ENCODE peak calls at places on chromosomes 1 and 21, in six cellular contexts. L, R, S, Z, B and V are unnamed samples. For H3K79me1, the result is how much of the 10 kb centered on the place peaks cover.

GRCh38 chr1:220825819-220826551 is 39.3 kb downstream of the MTARC1 start:
- DNase-seq in R (no peak), B (no peak), Z (no peak), S (peak), L (no peak), V (no peak)

GRCh38 chr1:6392081-6392879 is 1.3 kb downstream of the ACOT7 start:
- DNase-seq in Z (no peak), R (no peak), S (no peak), L (no peak), B (no peak), V (no peak)

GRCh38 chr1:16975838-16976237 is 4.6 kb downstream of the MFAP2 start:
- DNase-seq in S (no peak), Z (no peak), L (no peak), R (no peak), B (no peak), V (no peak)

GRCh38 chr1:231550448-231550781 is 21.9 kb downstream of the TSNAX start:
- DNase-seq in R (no peak), S (peak), Z (no peak), B (peak), L (no peak), V (no peak)

GRCh38 chr1:59409525-59409924 is 112.6 kb downstream of the FGGY start:
- DNase-seq in L (no peak), R (no peak), Z (no peak), S (no peak), B (no peak), V (no peak)

GRCh38 chr1:91792393-91793032 is 93.4 kb downstream of the TGFBR3 start:
- DNase-seq in B (no peak), R (no peak), Z (no peak), S (peak), L (no peak), V (peak)

GRCh38 chr1:8447616-8448150 is 129.8 kb downstream of the SLC45A1 start:
- DNase-seq in R (no peak), L (no peak), Z (no peak), B (no peak), S (no peak), V (peak)

GRCh38 chr21:15061284-15061683 is 3.5 kb downstream of the NRIP1 start:
- DNase-seq in L (no peak), B (no peak), S (no peak), R (no peak), Z (no peak), V (no peak)

GRCh38 chr1:116712510-116712909 is 41.7 kb upstream of the CD2 start:
- DNase-seq in Z (no peak), L (no peak), R (no peak), B (peak), S (no peak), V (no peak)

GRCh38 chr1:162846256-162847212 is 14.4 kb downstream of the CCDC190 start:
- DNase-seq in S (peak), L (peak), B (no peak), Z (no peak), R (no peak), V (peak)

GRCh38 chr1:33060579-33061083 is 20.3 kb upstream of the AZIN2 start:
- DNase-seq in L (peak), R (no peak), S (peak), Z (no peak), B (no peak), V (peak)

GRCh38 chr1:88490676-88491075 is 193.4 kb upstream of the PKN2 start:
- DNase-seq in B (no peak), Z (no peak), L (no peak), S (no peak), R (no peak), V (no peak)

GRCh38 chr1:6782151-6782550 is 3.1 kb upstream of the CAMTA1 start:
- DNase-seq in R (no peak), B (no peak), Z (no peak), S (no peak), L (no peak), V (no peak)

GRCh38 chr1:68542586-68542985 is 45.7 kb upstream of the DEPDC1 start:
- DNase-seq in R (no peak), B (no peak), L (no peak), Z (no peak), S (peak), V (no peak)

GRCh38 chr1:33093004-33093403 is 12.1 kb downstream of the AZIN2 start:
- DNase-seq in Z (no peak), S (no peak), B (peak), L (no peak), R (no peak), V (no peak)

GRCh38 chr1:113036639-113037321 is 36.2 kb upstream of the LRIG2 start:
- DNase-seq in S (peak), R (no peak), L (no peak), B (no peak), Z (no peak), V (no peak)

GRCh38 chr1:243301059-243301458 is 45.2 kb downstream of the SDCCAG8 start:
- DNase-seq in L (no peak), Z (no peak), R (no peak), S (peak), B (no peak), V (no peak)

GRCh38 chr1:203860396-203860951 is 925 bp upstream of the SNRPE start:
- DNase-seq in Z (no peak), R (no peak), L (peak), S (no peak), B (peak), V (peak)

GRCh38 chr1:91856996-91857395 is 29.0 kb downstream of the TGFBR3 start:
- DNase-seq in R (no peak), Z (no peak), B (no peak), L (no peak), S (no peak), V (no peak)

GRCh38 chr1:115062542-115063004 is 26.7 kb downstream of the TSPAN2 start:
- DNase-seq in S (no peak), B (no peak), Z (no peak), L (no peak), R (no peak), V (peak)

GRCh38 chr1:13948851-13949490 is 249.0 kb downstream of the PRDM2 start:
- DNase-seq in R (no peak), L (no peak), Z (no peak), B (no peak), S (no peak), V (no peak)

GRCh38 chr1:186950547-186950946 is 121.8 kb downstream of the PLA2G4A start:
- DNase-seq in Z (no peak), L (peak), B (no peak), R (no peak), S (no peak), V (no peak)

GRCh38 chr1:64038965-64039926 is 164.2 kb upstream of the UBE2U start:
- DNase-seq in S (peak), R (no peak), L (peak), B (peak), Z (no peak), V (peak)

GRCh38 chr1:59100975-59101374 is 195.9 kb upstream of the FGGY start:
- DNase-seq in Z (no peak), R (no peak), B (no peak), S (peak), L (peak), V (peak)

GRCh38 chr1:151530461-151530860 is 9.6 kb upstream of the TUFT1 start:
- DNase-seq in R (no peak), B (no peak), L (no peak), S (no peak), Z (no peak), V (no peak)

GRCh38 chr21:45995686-45996179 is 14.2 kb downstream of the COL6A1 start:
- DNase-seq in Z (no peak), R (no peak), S (no peak), L (no peak), B (peak), V (no peak)

GRCh38 chr1:202162418-202163280 is 2.2 kb upstream of the PTPN7 start:
- DNase-seq in B (peak), Z (no peak), L (no peak), S (no peak), R (no peak), V (no peak)

GRCh38 chr1:230639714-230640209 is 2.5 kb upstream of the COG2 start:
- DNase-seq in B (no peak), L (no peak), S (no peak), R (no peak), Z (no peak), V (no peak)

GRCh38 chr1:194474701-194475100 is 1288.3 kb upstream of the B3GALT2 start:
- DNase-seq in L (no peak), Z (no peak), R (peak), B (no peak), S (no peak), V (no peak)

GRCh38 chr21:38804030-38804616 is 1.6 kb upstream of the ETS2 start:
- DNase-seq in S (peak), Z (no peak), L (peak), B (no peak), R (no peak), V (no peak)

GRCh38 chr21:38806153-38806941 is 618 bp downstream of the ETS2 start:
- DNase-seq in B (no peak), R (peak), S (no peak), Z (no peak), L (no peak), V (peak)

GRCh38 chr21:38804617-38805281 is 980 bp upstream of the ETS2 start:
- DNase-seq in S (peak), L (peak), B (peak), R (no peak), Z (no peak), V (peak)

GRCh38 chr21:38806942-38807284 is 1.2 kb downstream of the ETS2 start:
- DNase-seq in R (no peak), Z (no peak), B (no peak), L (peak), S (no peak), V (peak)

DNA sequence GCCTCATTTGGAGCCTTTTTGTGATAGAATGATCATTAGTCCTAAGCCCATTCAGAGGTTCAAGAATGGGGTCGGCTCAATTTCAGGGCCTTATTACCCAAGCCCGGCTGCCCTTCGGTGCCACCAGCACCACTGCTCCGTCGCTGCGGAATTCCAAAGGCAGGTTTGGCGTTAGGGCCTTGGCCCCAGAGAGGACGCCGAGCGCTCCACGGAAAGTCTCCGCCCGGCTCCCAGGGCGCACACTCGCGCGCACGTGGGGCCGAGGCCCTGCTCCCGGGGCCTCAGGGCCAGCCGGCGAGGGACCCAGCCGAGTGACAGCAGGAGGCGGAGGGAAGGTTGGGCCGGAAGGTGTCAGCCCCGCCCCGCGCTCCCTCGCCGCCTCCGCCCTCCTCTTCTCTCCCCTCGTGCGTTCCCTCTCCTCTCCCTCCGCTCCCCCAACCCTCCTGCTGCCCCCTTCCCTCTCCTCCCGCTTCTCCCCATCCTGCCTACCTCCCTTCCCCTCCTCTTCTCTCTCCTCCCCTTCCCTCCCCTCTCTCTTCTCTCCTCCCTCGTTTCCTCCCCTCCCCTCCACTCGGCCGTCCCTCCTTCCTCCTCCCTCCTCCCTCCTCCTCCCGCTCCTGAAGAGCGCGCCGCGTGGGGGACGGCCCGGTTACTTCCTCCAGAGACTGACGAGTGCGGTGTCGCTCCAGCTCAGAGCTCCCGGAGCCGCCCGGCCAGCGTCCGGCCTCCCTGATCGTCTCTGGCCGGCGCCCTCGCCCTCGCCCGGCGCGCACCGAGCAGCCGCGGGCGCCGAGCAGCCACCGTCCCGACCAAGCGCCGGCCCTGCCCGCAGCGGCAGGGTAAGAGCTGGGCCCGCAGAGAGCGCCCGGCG is at the start of gene ETS2:
- DNase-seq in S (peak), L (peak), Z (peak), B (peak), R (peak), V (peak)
- H2BK5ac ChIP-seq in S (peak), L (peak), Z (peak), B (no peak), R (peak), V (peak)

GRCh38 chr1:206693592-206693991 is 8.9 kb downstream of the MAPKAPK2 start:
- DNase-seq in B (no peak), Z (no peak), S (peak), R (no peak), L (peak), V (no peak)
- H3K79me1 ChIP-seq in B (under half), Z (under half), S (under half), R (under half), L (half or more), V (under half)

GRCh38 chr1:225897595-225898514 is 8.9 kb upstream of the LEFTY1 start:
- DNase-seq in Z (no peak), S (no peak), L (no peak), B (no peak), R (no peak), V (no peak)
- H2BK5ac ChIP-seq in Z (peak), S (no peak), L (no peak), B (no peak), R (no peak), V (no peak)

DNA sequence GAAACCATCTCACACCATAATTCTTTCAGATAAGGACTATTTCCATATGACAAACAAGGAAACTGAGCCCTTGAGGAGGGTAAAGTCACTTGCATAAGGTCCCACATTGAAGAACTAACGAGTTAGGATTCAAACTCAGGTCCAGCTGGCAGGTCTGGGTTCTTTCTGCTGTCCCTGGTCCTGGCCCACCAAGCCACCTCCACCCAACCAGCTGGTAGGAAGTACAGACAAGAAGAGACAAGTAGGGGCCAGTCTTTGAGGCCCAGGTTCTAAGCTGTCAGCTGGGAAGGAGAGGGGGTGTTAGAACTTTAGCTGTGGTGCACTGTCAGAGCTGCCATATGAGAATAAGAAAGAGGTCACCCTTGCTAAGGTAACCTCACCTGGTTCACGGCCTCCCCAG is 188.6 kb downstream of the TRABD2B start:
- DNase-seq in B (no peak), L (no peak), Z (no peak), S (no peak), R (no peak), V (no peak)
- H3K79me1 ChIP-seq in B (under half), L (under half), Z (under half), S (under half), R (under half), V (under half)

GRCh38 chr1:43389326-43390313 is at the start of the genes MED8 and SZT2:
- DNase-seq in L (peak), S (peak), R (peak), Z (peak), B (peak), V (peak)
- H2BK5ac ChIP-seq in L (peak), S (no peak), R (peak), Z (peak), B (no peak), V (peak)

GRCh38 chr1:54304518-54304917 is 101.7 kb downstream of the SSBP3 start:
- DNase-seq in Z (no peak), S (no peak), R (no peak), B (no peak), L (no peak), V (no peak)
- H3K79me1 ChIP-seq in Z (half or more), S (half or more), R (under half), B (under half), L (half or more), V (under half)

DNA sequence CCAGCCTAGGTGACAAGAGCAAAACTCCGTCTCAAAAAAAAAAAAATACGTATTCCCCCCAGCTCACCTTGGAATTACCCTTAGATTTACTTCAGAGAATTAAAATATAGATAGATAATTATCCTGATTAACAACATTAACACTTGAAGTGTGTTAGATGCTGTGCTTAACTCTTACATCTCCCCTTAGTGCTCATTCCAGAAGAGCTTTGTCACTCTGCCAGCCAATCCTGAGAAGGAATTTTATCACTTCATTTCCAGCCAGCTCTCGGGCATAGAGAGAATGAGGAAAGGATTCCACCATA is 1.6 kb upstream of the SHC1 start:
- DNase-seq in B (no peak), Z (no peak), L (no peak), S (no peak), R (no peak), V (no peak)
- H2BK5ac ChIP-seq in B (peak), Z (peak), L (peak), S (peak), R (no peak), V (peak)